ENCODE peak calls at places on chromosomes 4 and X, in seven cellular contexts. U, A, T, Q, I, D and R are unnamed samples.
A peak's percentile ranks its signal among the peaks of the same experiment; 100 is the strongest.

GRCh38 chr4:112589207-112589606 is 47.5 kb downstream of the ZGRF1 start:
- DNase-seq in U (peak; percentile 6), A (peak; percentile 3), T (no peak), Q (peak; percentile 71), I (no peak), D (no peak), R (no peak)

GRCh38 chr4:8908206-8908893 is 36.7 kb upstream of the HMX1 start:
- DNase-seq in U (no peak), A (no peak), T (no peak), Q (no peak), I (no peak), D (peak; percentile 27), R (no peak)

GRCh38 chrX:134174859-134175258 is 62.1 kb upstream of the CCDC160 start:
- DNase-seq in U (no peak), A (no peak), T (peak; percentile 39), Q (no peak), I (no peak), D (no peak), R (no peak)

GRCh38 chr4:108345862-108346530 is 177.3 kb upstream of the LEF1 start:
- DNase-seq in U (no peak), A (no peak), T (no peak), Q (no peak), I (no peak), D (no peak), R (no peak)

GRCh38 chr4:177348348-177348747 is 38.7 kb downstream of the NEIL3 start:
- DNase-seq in U (no peak), A (no peak), T (no peak), Q (no peak), I (no peak), D (no peak), R (no peak)

GRCh38 chrX:150849996-150850720 is 48.3 kb downstream of the CD99L2 start:
- DNase-seq in U (no peak), A (no peak), T (no peak), Q (no peak), I (no peak), D (no peak), R (peak; percentile 64)

GRCh38 chr4:56250801-56251200 is 136.5 kb downstream of the AASDH start:
- DNase-seq in U (no peak), A (no peak), T (no peak), Q (no peak), I (no peak), D (no peak), R (no peak)

GRCh38 chrX:69257504-69258127 is 92.4 kb upstream of the PJA1 start:
- DNase-seq in U (no peak), A (no peak), T (no peak), Q (no peak), I (no peak), D (no peak), R (no peak)

GRCh38 chrX:71454222-71454621 is 78.7 kb upstream of the OGT start:
- DNase-seq in U (no peak), A (no peak), T (no peak), Q (peak; percentile 30), I (no peak), D (no peak), R (no peak)

GRCh38 chr4:44713125-44713524 is 13.2 kb downstream of the GNPDA2 start:
- DNase-seq in U (no peak), A (no peak), T (no peak), Q (peak; percentile 66), I (no peak), D (no peak), R (no peak)

GRCh38 chr4:2763511-2763967 is 7.4 kb upstream of the TNIP2 start:
- DNase-seq in U (no peak), A (no peak), T (no peak), Q (no peak), I (no peak), D (peak; percentile 22), R (no peak)

GRCh38 chrX:1452497-1453389 is at the start of gene ASMTL:
- DNase-seq in U (peak; percentile 91), A (peak; percentile 93), T (peak; percentile 100), Q (peak; percentile 95), I (peak; percentile 91), D (peak; percentile 99), R (peak; percentile 96)

GRCh38 chr4:826508-827208 is 729 bp upstream of the CPLX1 start:
- DNase-seq in U (no peak), A (no peak), T (no peak), Q (no peak), I (no peak), D (peak; percentile 90), R (no peak)

GRCh38 chrX:148133099-148133725 is 152.1 kb downstream of the FMR1NB start:
- DNase-seq in U (no peak), A (no peak), T (no peak), Q (no peak), I (no peak), D (no peak), R (peak; percentile 1)

GRCh38 chr4:89161841-89162240 is 50.5 kb downstream of the TIGD2 start:
- DNase-seq in U (no peak), A (no peak), T (no peak), Q (no peak), I (no peak), D (no peak), R (no peak)

GRCh38 chrX:104347860-104348259 is 93.1 kb upstream of the ESX1 start:
- DNase-seq in U (no peak), A (no peak), T (no peak), Q (no peak), I (no peak), D (no peak), R (no peak)

GRCh38 chr4:69060651-69061308 is 35.5 kb upstream of the UGT2B7 start:
- DNase-seq in U (no peak), A (no peak), T (no peak), Q (peak; percentile 8), I (no peak), D (no peak), R (no peak)

GRCh38 chrX:125998432-125998831 is 167.7 kb downstream of the DCAF12L2 start:
- DNase-seq in U (no peak), A (no peak), T (no peak), Q (no peak), I (no peak), D (peak; percentile 1), R (no peak)

GRCh38 chr4:26476545-26476944 is 13.7 kb downstream of the CCKAR start:
- DNase-seq in U (no peak), A (no peak), T (no peak), Q (no peak), I (no peak), D (no peak), R (no peak)

GRCh38 chr4:102322736-102323135 is 22.5 kb downstream of the SLC39A8 start:
- DNase-seq in U (no peak), A (no peak), T (no peak), Q (no peak), I (no peak), D (no peak), R (no peak)

GRCh38 chr4:102326951-102327350 is 18.3 kb downstream of the SLC39A8 start:
- DNase-seq in U (no peak), A (no peak), T (no peak), Q (no peak), I (no peak), D (no peak), R (no peak)

GRCh38 chr4:102333792-102334191 is 11.5 kb downstream of the SLC39A8 start:
- DNase-seq in U (no peak), A (no peak), T (no peak), Q (no peak), I (no peak), D (no peak), R (no peak)

GRCh38 chr4:102324725-102325124 is 20.6 kb downstream of the SLC39A8 start:
- DNase-seq in U (no peak), A (no peak), T (no peak), Q (no peak), I (no peak), D (no peak), R (no peak)

DNA sequence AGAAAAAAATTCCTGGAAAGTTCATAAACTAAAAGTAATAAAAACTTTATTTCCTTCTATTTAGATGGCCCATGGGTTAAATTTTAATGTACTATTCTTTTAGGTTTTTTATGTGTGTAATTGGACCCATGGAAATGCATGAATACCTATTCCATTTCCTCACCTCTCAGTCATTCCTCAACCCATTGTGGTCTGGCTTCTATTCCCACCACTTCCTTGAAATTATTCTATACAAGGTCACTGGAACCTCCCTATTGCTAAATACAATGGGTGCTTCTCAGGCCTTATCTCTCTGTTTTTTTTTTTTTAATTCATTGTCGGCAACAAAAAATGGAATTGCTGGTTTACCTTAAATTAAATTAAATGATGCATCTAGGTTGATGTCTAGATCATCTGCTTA is 17.2 kb downstream of the SLC39A8 start:
- DNase-seq in U (no peak), A (no peak), T (no peak), Q (no peak), I (no peak), D (no peak), R (no peak)
- TF ChIP-seq JUND in U (no peak), A (no peak), T (no peak), Q (no peak), I (no peak), D (no peak), R (no peak)

DNA sequence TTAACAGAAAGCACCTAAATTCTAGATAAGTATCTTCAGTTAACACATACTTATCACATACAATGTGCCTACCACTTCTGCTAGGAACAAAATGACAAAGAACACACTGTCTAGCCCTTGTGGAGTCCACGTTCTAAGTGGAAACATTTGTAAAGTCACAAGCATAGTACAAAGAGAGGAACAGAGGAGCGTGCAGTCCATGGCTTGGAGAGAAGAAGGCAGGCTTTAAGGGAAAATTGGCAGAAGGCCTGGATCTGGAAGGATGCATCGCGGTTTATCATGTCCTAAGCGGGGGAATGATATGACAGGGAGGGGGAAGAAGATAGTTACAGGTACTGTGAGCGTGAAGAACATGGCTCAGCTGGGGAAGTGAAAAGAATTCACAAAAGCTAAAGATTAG is 218.0 kb downstream of the PRDM5 start:
- DNase-seq in U (no peak), A (no peak), T (no peak), Q (no peak), I (no peak), D (no peak), R (no peak)
- TF ChIP-seq JUND in U (no peak), A (no peak), T (no peak), Q (no peak), I (no peak), D (no peak), R (no peak)

GRCh38 chrX:48899078-48899410 is 1.3 kb downstream of the PQBP1 start:
- DNase-seq in U (no peak), A (no peak), T (no peak), Q (no peak), I (no peak), D (no peak), R (no peak)

GRCh38 chrX:48894891-48895290 is 2.7 kb downstream of the TIMM17B start:
- DNase-seq in U (no peak), A (no peak), T (no peak), Q (no peak), I (no peak), D (no peak), R (no peak)

GRCh38 chrX:48897157-48897620 is 379 bp downstream of the TIMM17B start:
- DNase-seq in U (peak; percentile 70), A (peak; percentile 66), T (no peak), Q (peak; percentile 91), I (no peak), D (peak; percentile 78), R (peak; percentile 94)

GRCh38 chrX:48896611-48897011 is 957 bp downstream of the TIMM17B start:
- DNase-seq in U (no peak), A (no peak), T (no peak), Q (peak; percentile 52), I (no peak), D (no peak), R (peak; percentile 71)

GRCh38 chrX:48897621-48898306 is at the start of the genes PQBP1 and TIMM17B:
- DNase-seq in U (peak; percentile 93), A (peak; percentile 93), T (peak; percentile 77), Q (peak; percentile 96), I (peak; percentile 92), D (peak; percentile 82), R (peak; percentile 82)
- TF ChIP-seq JUND in U (no peak), A (no peak), T (peak; percentile 86), Q (no peak), I (peak; percentile 95), D (no peak), R (peak; percentile 16)

GRCh38 chr4:110306363-110306762 is 107.9 kb upstream of the ELOVL6 start:
- DNase-seq in U (no peak), A (no peak), T (no peak), Q (no peak), I (no peak), D (peak; percentile 33), R (no peak)
- TF ChIP-seq JUND in U (no peak), A (no peak), T (no peak), Q (no peak), I (no peak), D (no peak), R (no peak)